ENCODE peak calls at places on chromosome 15, in six cellular contexts. P, Z, S, M, B and T are unnamed samples.
A peak's percentile ranks its signal among the peaks of the same experiment; 100 is the strongest.

GRCh38 chr15:78265752-78266224 is 1.4 kb downstream of the DNAJA4 start:
- DNase-seq in B (peak; percentile 11), Z (peak; percentile 17), S (no peak), M (peak; percentile 70), P (no peak), T (peak; percentile 32)

GRCh38 chr15:98727115-98728040 is 79.0 kb downstream of the IGF1R start:
- DNase-seq in M (peak; percentile 97), P (peak; percentile 93), Z (peak; percentile 93), S (peak; percentile 97), B (peak; percentile 96), T (peak; percentile 94)

GRCh38 chr15:31372635-31373091 is 46.0 kb downstream of the KLF13 start:
- DNase-seq in P (no peak), B (peak; percentile 93), S (peak; percentile 90), Z (peak; percentile 87), M (peak; percentile 62), T (peak; percentile 74)

GRCh38 chr15:101070502-101071273 is 151.5 kb downstream of the LRRK1 start:
- DNase-seq in S (no peak), M (peak; percentile 85), P (no peak), Z (peak; percentile 91), B (peak; percentile 88), T (peak; percentile 87)

GRCh38 chr15:50377867-50378751 is 23.1 kb upstream of the GABPB1 start:
- DNase-seq in S (no peak), P (no peak), B (peak; percentile 42), Z (peak; percentile 47), M (no peak), T (no peak)

GRCh38 chr15:43932907-43933306 is 106.1 kb downstream of the WDR76 start:
- DNase-seq in B (peak; percentile 32), Z (peak; percentile 53), M (peak; percentile 14), S (no peak), P (no peak), T (peak; percentile 61)

GRCh38 chr15:48748535-48748934 is 62.3 kb downstream of the CEP152 start:
- DNase-seq in M (peak; percentile 47), B (peak; percentile 30), P (no peak), S (no peak), Z (peak; percentile 38), T (peak; percentile 46)

GRCh38 chr15:92821491-92822116 is 78.5 kb upstream of the CHD2 start:
- DNase-seq in P (no peak), Z (no peak), M (peak; percentile 52), B (no peak), S (no peak), T (no peak)

GRCh38 chr15:99096173-99096893 is 8.5 kb upstream of the SYNM start:
- DNase-seq in M (no peak), B (no peak), P (no peak), S (no peak), Z (no peak), T (no peak)

GRCh38 chr15:25183581-25184330 is 229.0 kb downstream of the SNRPN start:
- DNase-seq in P (no peak), M (no peak), Z (no peak), B (no peak), S (peak; percentile 36), T (no peak)

GRCh38 chr15:101006931-101007687 is 88.0 kb downstream of the LRRK1 start:
- DNase-seq in M (peak; percentile 80), Z (peak; percentile 86), B (peak; percentile 87), P (peak; percentile 66), S (peak; percentile 91), T (peak; percentile 87)

GRCh38 chr15:80496101-80496500 is 91.9 kb downstream of the ARNT2 start:
- DNase-seq in B (no peak), P (no peak), S (no peak), Z (no peak), M (no peak), T (no peak)

GRCh38 chr15:99017322-99017701 is 9.7 kb upstream of the PGPEP1L start:
- DNase-seq in S (no peak), M (no peak), P (no peak), Z (no peak), B (no peak), T (no peak)

GRCh38 chr15:48072941-48073340 is 47.8 kb upstream of the SLC24A5 start:
- DNase-seq in M (no peak), S (no peak), P (no peak), Z (no peak), B (no peak), T (no peak)

DNA sequence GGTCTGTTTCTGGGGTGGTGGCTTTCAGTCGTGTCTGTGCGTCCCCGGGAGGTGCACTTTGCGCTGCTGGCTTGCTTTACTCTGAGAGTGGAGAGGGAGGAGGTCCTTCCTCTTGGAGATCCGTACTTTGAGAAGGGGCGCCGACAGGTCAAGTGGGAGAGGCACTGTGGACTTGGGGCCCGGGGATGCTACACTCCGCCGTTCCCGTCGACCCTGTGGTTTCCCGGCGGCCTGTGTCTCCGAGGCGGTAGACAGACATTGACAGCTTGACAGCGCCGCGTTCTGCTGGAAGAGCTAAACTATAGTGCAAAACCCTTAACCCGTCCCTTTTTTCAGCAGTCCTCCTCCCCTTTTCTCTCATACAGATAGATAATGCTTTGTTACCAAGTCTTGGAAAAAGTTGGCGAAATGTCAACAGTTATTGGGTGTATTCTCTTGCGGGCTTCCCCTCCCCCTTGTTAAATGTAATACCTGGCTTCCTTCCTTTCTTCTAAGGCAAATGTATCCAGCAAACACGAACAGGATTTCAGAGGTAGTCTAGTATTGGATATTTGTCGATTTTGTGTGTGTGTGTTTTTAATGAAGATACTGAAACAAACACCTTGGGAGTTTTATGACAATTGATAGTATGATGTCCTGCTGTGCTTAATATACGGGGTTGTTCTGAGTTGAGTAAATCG is 6.6 kb downstream of the TPM1 start:
- DNase-seq in S (peak; percentile 81), Z (peak; percentile 63), M (peak; percentile 72), P (peak; percentile 51), B (peak; percentile 57), T (peak; percentile 71)
- TF ChIP-seq CTCF in S (no peak), Z (no peak), M (no peak), P (no peak), B (no peak), T (no peak)

GRCh38 chr15:40846846-40847224 is 3.0 kb downstream of the SPINT1 start:
- DNase-seq in Z (no peak), S (no peak), P (no peak), B (no peak), M (no peak), T (no peak)

GRCh38 chr15:40844543-40844981 is 714 bp downstream of the SPINT1 start:
- DNase-seq in Z (no peak), P (no peak), B (no peak), S (no peak), M (no peak), T (no peak)

GRCh38 chr15:40845036-40845435 is 1.2 kb downstream of the SPINT1 start:
- DNase-seq in Z (no peak), S (no peak), B (no peak), M (no peak), P (no peak), T (no peak)

GRCh38 chr15:40845511-40846284 is 1.9 kb downstream of the SPINT1 start:
- DNase-seq in B (no peak), Z (no peak), P (peak; percentile 93), S (no peak), M (no peak), T (no peak)

GRCh38 chr15:40847225-40847961 is 3.5 kb downstream of the SPINT1 start:
- DNase-seq in P (peak; percentile 82), B (peak; percentile 68), S (no peak), Z (peak; percentile 56), M (no peak), T (no peak)
- H3K4me3 ChIP-seq in P (peak overlapping the region; percentile 80), B (no peak overlapping the region), S (no peak overlapping the region), Z (no peak overlapping the region), M (no peak overlapping the region), T (no peak overlapping the region)

DNA sequence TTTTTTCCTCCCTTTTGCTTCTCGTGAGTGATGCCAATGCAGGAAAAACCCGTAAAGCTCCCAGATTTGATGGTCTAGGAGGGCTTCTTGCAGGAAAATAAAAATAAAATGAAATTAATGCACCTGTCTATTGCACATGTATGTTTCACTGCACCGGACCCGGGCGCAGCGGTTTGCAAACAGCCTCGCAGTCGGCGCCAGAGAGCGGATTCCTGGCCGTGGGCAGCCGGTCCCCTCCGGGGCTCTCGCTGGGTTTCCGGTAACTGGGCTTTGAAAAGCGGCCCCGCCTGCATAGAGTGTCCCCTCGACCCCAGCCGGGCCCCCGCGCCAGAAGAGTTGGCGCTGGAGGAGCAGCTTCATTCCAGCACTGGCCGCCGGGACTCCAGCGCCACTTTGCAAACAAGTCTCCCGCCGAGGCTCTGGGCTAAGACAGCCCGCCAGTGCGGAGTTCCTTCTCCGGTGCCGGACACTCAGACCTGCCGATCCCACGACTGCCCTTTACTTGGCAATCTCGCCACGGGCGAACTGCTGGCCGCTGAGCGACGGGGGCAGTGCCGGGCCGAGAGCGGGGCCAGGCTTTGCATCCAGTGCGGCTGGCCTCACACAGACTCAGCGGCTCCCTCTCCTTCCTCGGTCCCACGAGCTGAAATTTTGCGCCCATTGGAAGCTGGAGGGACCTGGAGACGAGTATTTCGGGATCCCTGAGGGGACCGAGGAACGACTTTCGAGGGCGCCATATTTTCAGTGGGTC is 225.9 kb upstream of the C2CD4B start:
- DNase-seq in P (no peak), S (peak; percentile 74), B (peak; percentile 48), Z (peak; percentile 44), M (peak; percentile 67), T (peak; percentile 42)
- TF ChIP-seq CTCF in P (no peak), S (no peak), B (peak; percentile 13), Z (no peak), M (no peak), T (no peak)

GRCh38 chr15:45168751-45169551 is 18.8 kb downstream of the SHF start:
- DNase-seq in Z (no peak), S (no peak), M (no peak), P (no peak), B (no peak), T (no peak)

GRCh38 chr15:45168286-45168685 is 19.5 kb downstream of the SHF start:
- DNase-seq in B (no peak), Z (no peak), M (no peak), S (no peak), P (no peak), T (no peak)

GRCh38 chr15:45166792-45167630 is 20.8 kb downstream of the SHF start:
- DNase-seq in Z (peak; percentile 83), S (peak; percentile 95), M (peak; percentile 80), P (peak; percentile 77), B (peak; percentile 91), T (peak; percentile 80)

GRCh38 chr15:45169608-45170480 is 17.9 kb downstream of the SHF start:
- DNase-seq in Z (no peak), S (no peak), M (no peak), P (no peak), B (no peak), T (no peak)

DNA sequence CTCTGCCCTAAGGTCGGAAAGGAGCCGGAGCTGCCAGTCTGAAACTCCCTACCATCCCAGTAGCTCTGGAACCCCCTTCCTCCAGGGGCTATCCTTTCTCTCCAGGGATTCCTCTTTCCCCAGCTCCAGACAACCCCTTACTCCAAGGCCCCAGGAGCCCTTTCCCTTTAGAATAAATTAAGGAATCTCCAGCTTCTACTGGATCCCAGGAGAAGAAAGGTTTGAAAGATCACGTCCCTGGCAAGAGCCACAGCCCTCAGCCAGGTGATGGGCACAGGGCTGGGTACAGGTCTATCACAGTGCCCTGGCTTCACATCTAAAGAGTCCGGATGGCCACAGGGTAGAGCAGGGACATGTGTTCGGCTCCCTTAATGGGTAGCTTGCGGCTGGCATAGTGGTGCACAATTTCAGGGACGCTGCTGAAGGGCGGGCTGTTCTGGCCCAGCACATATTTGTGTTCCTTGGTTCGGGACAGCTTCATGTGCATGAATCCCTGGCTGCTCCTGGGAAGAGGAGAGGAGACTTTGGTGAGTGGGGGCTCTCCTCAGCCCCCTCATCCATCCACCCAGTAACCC is 20.0 kb downstream of the SHF start:
- DNase-seq in P (no peak), Z (no peak), S (no peak), B (no peak), M (no peak), T (no peak)
- H3K4me3 ChIP-seq in P (peak overlapping the region; percentile 92), Z (peak overlapping the region; percentile 62), S (peak overlapping the region; percentile 53), B (peak overlapping the region; percentile 43), M (peak overlapping the region; percentile 49), T (peak overlapping the region; percentile 59)

GRCh38 chr15:34043391-34043790 is 4.4 kb upstream of the AVEN start:
- DNase-seq in Z (no peak), S (no peak), B (peak; percentile 40), P (no peak), M (no peak), T (no peak)
- TF ChIP-seq CTCF in Z (no peak), S (no peak), B (no peak), P (no peak), M (no peak), T (peak; percentile 3)